ENCODE peak calls at places on chromosomes 13 and 19, in six cellular contexts. X is glutamatergic neuron, Q is GM23338, D is Caco-2, J is RWPE1, G is B cell. E is an unnamed sample.

GRCh38 chr19:17948967-17949930 is 16.4 kb downstream of the CCDC124 start:
- DNase-seq in J (no peak), D (no peak), G (peak; percentile 55), X (peak; percentile 73), Q (no peak), E (peak; percentile 61)

GRCh38 chr19:10533656-10534386 is 9.9 kb upstream of the ATG4D start:
- DNase-seq in X (no peak), D (no peak), Q (no peak), J (peak; percentile 71), G (no peak), E (peak; percentile 8)

GRCh38 chr13:31697290-31697689 is 42.0 kb upstream of the RXFP2 start:
- DNase-seq in X (no peak), G (no peak), J (peak; percentile 3), D (no peak), Q (no peak), E (no peak)

GRCh38 chr13:99278199-99278598 is 20.0 kb upstream of the GPR18 start:
- DNase-seq in G (no peak), Q (no peak), X (no peak), D (no peak), J (no peak), E (no peak)

GRCh38 chr19:31286491-31286890 is 62.7 kb downstream of the TSHZ3 start:
- DNase-seq in G (no peak), J (no peak), D (no peak), Q (no peak), X (no peak), E (no peak)

GRCh38 chr19:19185853-19186728 is 5.9 kb downstream of the BORCS8 start:
- DNase-seq in D (peak; percentile 67), J (no peak), G (peak; percentile 41), Q (peak; percentile 97), X (peak; percentile 62), E (peak; percentile 41)

GRCh38 chr13:93480553-93481106 is 254.0 kb downstream of the GPC6 start:
- DNase-seq in X (no peak), G (no peak), Q (no peak), D (no peak), J (no peak), E (no peak)

GRCh38 chr19:604355-604754 is 14.7 kb downstream of the HCN2 start:
- DNase-seq in G (peak; percentile 39), J (peak; percentile 37), D (peak; percentile 31), Q (no peak), X (no peak), E (no peak)

GRCh38 chr13:60351326-60351725 is 45.7 kb upstream of the TDRD3 start:
- DNase-seq in D (no peak), Q (no peak), X (no peak), G (no peak), J (no peak), E (no peak)

GRCh38 chr13:60343978-60344377 is 53.0 kb upstream of the TDRD3 start:
- DNase-seq in X (no peak), G (no peak), J (no peak), D (no peak), Q (no peak), E (no peak)

GRCh38 chr13:60351816-60352215 is 45.2 kb upstream of the TDRD3 start:
- DNase-seq in D (no peak), X (no peak), G (no peak), J (no peak), Q (no peak), E (no peak)

GRCh38 chr13:60347174-60347573 is 49.8 kb upstream of the TDRD3 start:
- DNase-seq in D (no peak), J (no peak), Q (no peak), G (no peak), X (no peak), E (no peak)

DNA sequence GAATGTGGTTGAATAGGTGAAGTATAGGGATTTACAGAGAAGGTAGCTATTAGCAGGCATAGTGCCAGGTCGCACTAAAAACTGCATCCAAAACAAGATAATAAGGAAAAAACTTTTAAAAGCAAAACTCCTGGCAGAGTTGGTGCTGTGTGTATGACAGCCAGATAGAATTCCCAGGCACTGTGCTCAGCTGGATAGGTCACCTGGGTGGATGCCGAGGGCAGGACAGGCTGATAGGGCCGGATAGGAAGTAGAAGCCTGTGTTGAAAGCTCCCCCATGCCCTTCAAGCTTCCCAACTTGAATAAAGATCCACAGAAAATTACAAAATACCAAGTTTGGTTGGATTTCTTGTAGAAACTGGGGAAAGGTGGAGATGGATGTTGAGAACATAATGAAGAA is 48.9 kb upstream of the TDRD3 start:
- DNase-seq in X (no peak), D (no peak), Q (no peak), G (no peak), J (no peak), E (no peak)
- TF ChIP-seq CTCF in X (no peak), D (no peak), Q (no peak), G (no peak), J (no peak), E (no peak)

GRCh38 chr19:49150944-49151243 is 4.3 kb downstream of the HRC start:
- DNase-seq in J (no peak), Q (no peak), X (no peak), G (no peak), D (no peak), E (no peak)

GRCh38 chr19:49150106-49150943 is 4.9 kb downstream of the HRC start:
- DNase-seq in Q (peak; percentile 95), J (peak; percentile 84), G (peak; percentile 63), D (peak; percentile 92), X (peak; percentile 94), E (peak; percentile 77)

GRCh38 chr19:49147923-49148682 is 7.1 kb downstream of the HRC start:
- DNase-seq in G (no peak), J (no peak), Q (no peak), X (no peak), D (no peak), E (no peak)

GRCh38 chr19:49148784-49149651 is 6.2 kb downstream of the HRC start:
- DNase-seq in J (peak; percentile 99), G (peak; percentile 80), Q (peak; percentile 99), X (peak; percentile 100), D (peak; percentile 100), E (peak; percentile 87)

DNA sequence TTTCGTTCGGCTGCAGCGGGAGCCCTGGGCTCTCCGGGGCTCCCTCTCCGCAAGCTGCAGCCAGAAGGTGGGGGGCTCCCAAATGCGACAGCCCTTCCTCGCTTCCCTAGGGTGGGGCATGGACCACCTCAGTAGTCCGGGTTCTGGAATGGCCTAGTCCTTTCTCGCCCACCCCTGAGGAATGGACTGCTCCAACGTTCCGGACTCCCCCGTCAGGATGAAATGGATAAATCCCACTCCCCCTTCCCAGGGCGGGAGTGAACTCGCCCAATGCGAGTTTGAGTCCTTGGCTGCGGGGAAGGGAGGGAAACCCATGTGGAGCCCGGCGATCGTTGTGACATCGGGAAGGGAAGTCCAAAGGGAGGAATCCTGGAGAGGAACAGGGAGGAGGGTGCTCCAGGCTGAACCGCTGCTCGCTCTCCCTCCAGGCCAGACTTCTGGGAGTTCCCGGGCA is 5.5 kb downstream of the HRC start:
- DNase-seq in G (no peak), D (peak; percentile 82), X (peak; percentile 83), J (peak; percentile 87), Q (peak; percentile 93), E (no peak)
- TF ChIP-seq CTCF in G (no peak), D (no peak), X (no peak), J (no peak), Q (no peak), E (no peak)

GRCh38 chr19:35142531-35143230 is 374 bp upstream of the FXYD7 start:
- DNase-seq in G (peak; percentile 83), J (peak; percentile 34), Q (peak; percentile 91), X (peak; percentile 84), D (peak; percentile 72), E (peak; percentile 83)
- TF ChIP-seq CTCF in G (peak; percentile 79), J (peak; percentile 66), Q (peak; percentile 61), X (peak; percentile 91), D (peak; percentile 65), E (peak; percentile 58)

GRCh38 chr13:66996503-66996902 is 233.6 kb downstream of the PCDH9 start:
- DNase-seq in X (no peak), Q (no peak), J (no peak), G (no peak), D (no peak), E (no peak)

GRCh38 chr13:66992683-66993082 is 237.5 kb downstream of the PCDH9 start:
- DNase-seq in G (no peak), Q (no peak), D (no peak), X (no peak), J (no peak), E (no peak)

GRCh38 chr13:66995366-66995663 is 234.8 kb downstream of the PCDH9 start:
- DNase-seq in D (no peak), J (no peak), Q (no peak), X (no peak), G (peak; percentile 37), E (peak; percentile 21)

GRCh38 chr13:66994097-66994496 is 236.0 kb downstream of the PCDH9 start:
- DNase-seq in Q (peak; percentile 95), D (peak; percentile 20), X (peak; percentile 82), G (peak; percentile 66), J (peak; percentile 18), E (peak; percentile 49)

DNA sequence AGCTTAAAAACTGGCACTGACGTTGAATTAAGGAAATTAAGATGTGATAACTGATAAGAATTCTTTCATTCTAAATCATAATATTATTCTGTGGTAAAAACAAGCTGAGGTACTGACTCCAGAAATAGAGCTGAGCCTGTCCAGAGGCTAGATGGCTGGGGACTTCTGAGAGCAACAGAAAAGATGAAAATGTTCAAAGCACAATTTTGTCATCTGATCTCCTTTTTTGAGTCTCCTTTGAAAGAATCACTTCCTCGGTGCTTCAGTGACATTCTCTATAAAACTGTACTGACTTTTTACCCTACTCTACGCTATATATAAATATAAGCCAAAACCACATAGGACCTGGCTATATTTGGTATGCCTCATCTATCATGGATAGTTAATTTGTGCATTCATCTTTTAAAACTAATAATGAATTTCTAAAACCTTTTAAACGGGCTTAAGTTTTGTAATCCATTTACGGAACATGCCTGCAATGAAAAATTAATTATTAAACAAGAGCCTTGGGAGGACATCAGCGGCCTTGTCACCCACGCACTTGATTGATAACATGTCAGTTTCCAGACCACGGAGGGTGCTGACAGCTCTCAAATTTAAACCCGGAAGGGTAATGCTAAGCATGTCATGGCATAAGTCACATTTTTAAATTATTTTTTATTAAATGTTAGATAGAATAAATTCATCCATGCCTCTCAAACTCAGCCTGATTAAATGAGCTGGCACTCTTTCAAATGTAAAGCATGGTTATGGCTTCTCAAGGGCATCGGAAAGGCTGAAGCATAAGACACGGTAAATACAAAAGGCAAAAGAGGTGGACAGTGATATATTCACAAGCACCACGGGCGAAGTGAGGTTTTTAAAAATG is 235.4 kb downstream of the PCDH9 start:
- DNase-seq in J (no peak), D (no peak), X (no peak), Q (no peak), G (peak; percentile 22), E (peak; percentile 5)
- TF ChIP-seq CTCF in J (no peak), D (no peak), X (peak; percentile 4), Q (no peak), G (peak; percentile 26), E (no peak)

GRCh38 chr19:14089412-14089661 is 1.2 kb downstream of the SAMD1 start:
- DNase-seq in G (no peak), D (no peak), Q (peak; percentile 75), J (no peak), X (no peak), E (peak; percentile 41)
- TF ChIP-seq CTCF in G (peak; percentile 44), D (peak; percentile 14), Q (peak; percentile 50), J (no peak), X (peak; percentile 27), E (no peak)

GRCh38 chr13:20430296-20430695 is 95.4 kb downstream of the CRYL1 start:
- DNase-seq in X (no peak), J (no peak), G (no peak), Q (no peak), D (no peak), E (no peak)
- TF ChIP-seq CTCF in X (no peak), J (no peak), G (no peak), Q (no peak), D (no peak), E (no peak)

E was measured in GM20000.